ENCODE peak calls at places on chromosome 11, in six cellular contexts. D is SK-N-DZ; I is stimulated activated naive CD4-positive, alpha-beta T cell treated with Interleukin-2 at 50 U/mL for 16 hours; S is DMS153; W is cardiac fibroblast; R is hypothalamus. K is an unnamed sample.

GRCh38 chr11:69312418-69313399 is 18.8 kb downstream of the MYEOV start:
- DNase-seq in D (no peak), I (no peak), S (no peak), W (peak), R (no peak), K (no peak)

GRCh38 chr11:125165664-125166346 is 1.3 kb downstream of the PKNOX2 start:
- DNase-seq in D (no peak), I (no peak), S (no peak), W (peak), R (no peak), K (no peak)

GRCh38 chr11:119094816-119095065 is 6.9 kb downstream of the DPAGT1 start:
- DNase-seq in D (no peak), I (no peak), S (no peak), W (peak), R (peak), K (no peak)

GRCh38 chr11:126282742-126283591 is at the start of gene TIRAP:
- DNase-seq in D (peak), I (peak), S (no peak), W (peak), R (peak), K (peak)

GRCh38 chr11:48028909-48029685 is 48.7 kb downstream of the PTPRJ start:
- DNase-seq in D (no peak), I (no peak), S (no peak), W (peak), R (no peak), K (no peak)

GRCh38 chr11:8934735-8935478 is 2.2 kb upstream of the C11orf16 start:
- DNase-seq in D (no peak), I (no peak), S (no peak), W (peak), R (no peak), K (no peak)

GRCh38 chr11:16292167-16292859 is 64.0 kb downstream of the SOX6 start:
- DNase-seq in D (no peak), I (no peak), S (no peak), W (no peak), R (no peak), K (no peak)

GRCh38 chr11:17352925-17353227 is 1.3 kb downstream of the NCR3LG1 start:
- DNase-seq in D (peak), I (no peak), S (no peak), W (peak), R (peak), K (peak)

GRCh38 chr11:75351541-75352416 is at the start of gene ARRB1:
- DNase-seq in D (peak), I (peak), S (peak), W (peak), R (peak), K (no peak)

GRCh38 chr11:130448416-130449068 is at the start of gene ADAMTS15:
- DNase-seq in D (peak), I (no peak), S (peak), W (peak), R (peak), K (peak)

GRCh38 chr11:126464796-126465195 is 109.3 kb downstream of the ST3GAL4 start:
- DNase-seq in D (no peak), I (no peak), S (no peak), W (no peak), R (no peak), K (no peak)

GRCh38 chr11:21771097-21771496 is 421.8 kb upstream of the ANO5 start:
- DNase-seq in D (no peak), I (no peak), S (no peak), W (no peak), R (peak), K (peak)

GRCh38 chr11:11661356-11662040 is 39.7 kb upstream of the GALNT18 start:
- DNase-seq in D (no peak), I (no peak), S (no peak), W (no peak), R (no peak), K (no peak)

GRCh38 chr11:2077061-2077802 is 62.0 kb downstream of the IGF2 start:
- DNase-seq in D (no peak), I (peak), S (no peak), W (peak), R (no peak), K (no peak)

GRCh38 chr11:70656293-70656692 is 258.0 kb downstream of the CTTN start:
- DNase-seq in D (no peak), I (no peak), S (no peak), W (no peak), R (no peak), K (no peak)

GRCh38 chr11:65915821-65916251 is 3.0 kb downstream of the C11orf68 start:
- DNase-seq in D (no peak), I (no peak), S (no peak), W (peak), R (no peak), K (no peak)

GRCh38 chr11:119794756-119795155 is 65.8 kb upstream of the NECTIN1 start:
- DNase-seq in D (no peak), I (no peak), S (no peak), W (no peak), R (no peak), K (no peak)

GRCh38 chr11:66856496-66857233 is at the start of gene LRFN4:
- DNase-seq in D (peak), I (no peak), S (no peak), W (no peak), R (peak), K (peak)

GRCh38 chr11:120555433-120555773 is 43.9 kb downstream of the GRIK4 start:
- DNase-seq in D (no peak), I (no peak), S (no peak), W (no peak), R (no peak), K (no peak)

GRCh38 chr11:117488996-117489952 is 161.6 kb downstream of the CEP164 start:
- DNase-seq in D (peak), I (no peak), S (no peak), W (no peak), R (no peak), K (no peak)

GRCh38 chr11:83044958-83045712 is 26.6 kb downstream of the RAB30 start:
- DNase-seq in D (no peak), I (no peak), S (peak), W (peak), R (no peak), K (peak)

GRCh38 chr11:92180664-92181251 is 43.9 kb upstream of the FAT3 start:
- DNase-seq in D (no peak), I (no peak), S (no peak), W (peak), R (no peak), K (no peak)

GRCh38 chr11:68266121-68266891 is 5.5 kb downstream of the C11orf24 start:
- DNase-seq in D (no peak), I (no peak), S (no peak), W (no peak), R (no peak), K (no peak)

GRCh38 chr11:62104816-62105610 is 18.8 kb upstream of the INCENP start:
- DNase-seq in D (no peak), I (no peak), S (no peak), W (peak), R (no peak), K (no peak)

GRCh38 chr11:129374993-129375721 is 491 bp upstream of the BARX2 start:
- DNase-seq in D (no peak), I (no peak), S (no peak), W (peak), R (no peak), K (peak)

GRCh38 chr11:128902515-128903066 is 11.4 kb downstream of the KCNJ5 start:
- DNase-seq in D (no peak), I (no peak), S (no peak), W (peak), R (no peak), K (no peak)

GRCh38 chr11:117849781-117850414 is 25.4 kb upstream of the FXYD2 start:
- DNase-seq in D (no peak), I (no peak), S (no peak), W (no peak), R (no peak), K (no peak)

GRCh38 chr11:35539256-35539655 is 13.8 kb upstream of the PAMR1 start:
- DNase-seq in D (no peak), I (no peak), S (no peak), W (peak), R (no peak), K (no peak)